ENCODE peak calls at places on chromosomes 11 and 22, in five cellular contexts. N is left colon; H is stimulated activated CD4-positive, alpha-beta T cell treated with anti-CD3 and anti-CD28 coated beads, Interleukin-1b, Interleukin-23, amount 100 ng/mL, for 24 hours; K is cortex of kidney; A is effector memory CD4-positive, alpha-beta T cell. C is an unnamed sample.

GRCh38 chr11:27161071-27161470 is 120.5 kb downstream of the BBOX1 start:
- DNase-seq in N (no peak), A (no peak), K (no peak), H (no peak), C (no peak)

GRCh38 chr11:30244255-30244654 is 13.4 kb downstream of the FSHB start:
- DNase-seq in N (no peak), K (no peak), H (no peak), A (no peak), C (no peak)

GRCh38 chr11:1448882-1449281 is 37.7 kb downstream of the MOB2 start:
- DNase-seq in H (no peak), K (no peak), N (no peak), A (no peak), C (no peak)

GRCh38 chr11:36191941-36192340 is 97.3 kb downstream of the COMMD9 start:
- DNase-seq in H (no peak), K (no peak), A (no peak), N (no peak), C (no peak)

GRCh38 chr11:74684661-74685060 is 46.6 kb downstream of the CHRDL2 start:
- DNase-seq in N (no peak), H (no peak), K (no peak), A (no peak), C (no peak)

GRCh38 chr11:70712471-70712870 is 314.1 kb downstream of the CTTN start:
- DNase-seq in A (no peak), K (no peak), N (peak; percentile 76), H (no peak), C (no peak)

GRCh38 chr11:27319065-27319464 is 44.0 kb downstream of the CCDC34 start:
- DNase-seq in H (no peak), N (no peak), A (no peak), K (no peak), C (no peak)

GRCh38 chr11:112785717-112786116 is 175.5 kb upstream of the NCAM1 start:
- DNase-seq in H (no peak), A (no peak), K (no peak), N (no peak), C (no peak)

GRCh38 chr11:82936261-82936660 is 34.7 kb downstream of the DDIAS start:
- DNase-seq in A (no peak), H (no peak), N (no peak), K (no peak), C (no peak)

GRCh38 chr11:60570970-60571369 is 55.8 kb downstream of the MS4A13 start:
- DNase-seq in N (no peak), K (no peak), A (no peak), H (no peak), C (no peak)

GRCh38 chr11:70073881-70074371 is 4.2 kb upstream of the ANO1 start:
- DNase-seq in K (no peak), A (no peak), N (no peak), H (no peak), C (no peak)

GRCh38 chr22:29916007-29916544 is 33.1 kb downstream of the MTMR3 start:
- DNase-seq in H (no peak), K (no peak), A (no peak), N (no peak), C (no peak)

GRCh38 chr22:19721486-19722172 is 1.7 kb upstream of the GP1BB start:
- DNase-seq in K (no peak), H (no peak), A (no peak), N (no peak), C (no peak)